ENCODE peak calls at places on chromosomes 1 and 21, in five cellular contexts. O, G, C, D and V are unnamed samples.

GRCh38 chr1:77830946-77831345 is 51.5 kb downstream of the MIGA1 start:
- DNase-seq in O (no peak), G (no peak), C (no peak), D (no peak), V (no peak)

GRCh38 chr1:17895401-17895800 is 140.3 kb downstream of the ACTL8 start:
- DNase-seq in O (no peak), G (no peak), C (no peak), D (no peak), V (no peak)

GRCh38 chr1:6275826-6276764 is 15.2 kb upstream of the GPR153 start:
- DNase-seq in O (no peak), G (peak), C (peak), D (peak), V (peak)

GRCh38 chr1:220808501-220809186 is 21.9 kb downstream of the MTARC1 start:
- DNase-seq in O (no peak), G (no peak), C (no peak), D (no peak), V (no peak)

GRCh38 chr1:27557596-27558340 is 46.2 kb downstream of the AHDC1 start:
- DNase-seq in O (no peak), G (no peak), C (no peak), D (no peak), V (peak)

GRCh38 chr1:101004061-101004460 is 21.5 kb downstream of the DPH5 start:
- DNase-seq in O (peak), G (peak), C (no peak), D (no peak), V (no peak)

GRCh38 chr21:43295016-43295958 is 126.5 kb downstream of the CRYAA start:
- DNase-seq in O (no peak), G (peak), C (no peak), D (no peak), V (peak)

GRCh38 chr21:20662523-20662922 is 335.7 kb upstream of the NCAM2 start:
- DNase-seq in O (no peak), G (no peak), C (no peak), D (no peak), V (no peak)

GRCh38 chr1:196516373-196516772 is 91.9 kb downstream of the KCNT2 start:
- DNase-seq in O (no peak), G (no peak), C (no peak), D (peak), V (no peak)

GRCh38 chr1:214296860-214297699 is 16.1 kb downstream of the SMYD2 start:
- DNase-seq in O (no peak), G (peak), C (no peak), D (peak), V (no peak)

GRCh38 chr1:154729031-154729442 is 121.1 kb upstream of the ADAR start:
- DNase-seq in O (no peak), G (peak), C (peak), D (peak), V (no peak)

GRCh38 chr1:218426343-218426657 is 81.2 kb downstream of the TGFB2 start:
- DNase-seq in O (no peak), G (peak), C (peak), D (peak), V (no peak)

GRCh38 chr1:149843302-149844041 is 55.9 kb upstream of the BOLA1 start:
- DNase-seq in O (peak), G (no peak), C (no peak), D (no peak), V (no peak)

GRCh38 chr1:159752135-159752580 is 28.6 kb upstream of the DUSP23 start:
- DNase-seq in O (no peak), G (peak), C (peak), D (no peak), V (peak)

GRCh38 chr1:167330601-167331293 is 110.1 kb downstream of the POU2F1 start:
- DNase-seq in O (peak), G (no peak), C (no peak), D (no peak), V (no peak)
- H3K4me3 ChIP-seq in O (peak), G (no peak), C (no peak), D (no peak), V (no peak)

DNA sequence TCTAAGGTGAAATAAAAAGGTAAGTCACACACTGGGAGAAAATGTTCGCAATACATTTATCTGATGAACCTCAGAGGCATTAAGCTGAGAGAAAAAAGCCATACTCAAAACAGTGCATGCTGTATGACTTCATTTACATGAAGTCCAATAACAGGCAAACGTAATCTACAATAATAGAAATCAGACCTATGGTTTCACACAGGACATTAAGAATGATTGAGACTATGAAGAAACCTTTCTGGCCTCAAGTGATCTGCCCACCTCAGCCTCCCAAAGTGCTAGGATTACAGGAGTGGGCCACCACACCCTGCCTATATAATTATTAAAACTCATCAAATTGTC is 42.3 kb downstream of the FAF1 start:
- DNase-seq in O (peak), G (no peak), C (no peak), D (no peak), V (no peak)
- H3K4me3 ChIP-seq in O (no peak), G (no peak), C (no peak), D (no peak), V (no peak)

GRCh38 chr1:70143052-70143659 is 62.2 kb downstream of the LRRC40 start:
- DNase-seq in O (no peak), G (peak), C (no peak), D (peak), V (no peak)
- H3K4me3 ChIP-seq in O (no peak), G (no peak), C (no peak), D (no peak), V (no peak)

GRCh38 chr1:226407199-226407496 is 745 bp downstream of the PARP1 start:
- DNase-seq in O (no peak), G (no peak), C (no peak), D (no peak), V (no peak)

GRCh38 chr1:226404904-226405222 is 3.0 kb downstream of the PARP1 start:
- DNase-seq in O (no peak), G (no peak), C (no peak), D (no peak), V (no peak)

GRCh38 chr1:226404063-226404903 is 3.6 kb downstream of the PARP1 start:
- DNase-seq in O (no peak), G (peak), C (no peak), D (peak), V (no peak)

GRCh38 chr1:226406401-226406881 is 1.5 kb downstream of the PARP1 start:
- DNase-seq in O (peak), G (peak), C (no peak), D (peak), V (no peak)

DNA sequence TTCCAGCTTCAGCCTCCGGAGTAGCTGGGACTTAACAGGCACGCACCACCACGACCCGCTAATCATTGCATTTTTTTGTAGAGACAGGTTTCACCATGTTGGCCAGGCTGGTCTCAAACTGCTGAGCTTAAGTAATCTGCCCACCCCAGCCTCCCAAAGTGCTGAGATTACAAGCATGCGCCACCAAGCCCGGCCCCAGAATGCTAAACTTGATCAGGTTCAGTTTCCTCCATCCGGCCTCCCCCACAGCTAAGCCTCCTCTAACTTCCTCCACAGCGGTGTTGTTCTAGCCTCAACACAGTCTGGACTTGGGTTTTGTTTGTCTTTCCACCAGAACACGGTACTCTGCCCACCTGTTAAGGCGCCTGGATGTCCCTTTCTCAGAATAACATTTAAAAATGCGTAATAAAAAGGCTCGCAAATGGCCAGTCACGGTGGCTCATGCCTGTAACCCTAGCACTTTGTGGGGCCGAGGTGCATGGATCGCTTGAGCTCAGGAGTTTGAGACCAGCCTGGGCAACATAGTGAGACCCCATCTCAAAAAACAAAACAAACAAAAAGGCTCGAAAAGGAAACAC is 2.4 kb downstream of the PARP1 start:
- DNase-seq in O (peak), G (no peak), C (no peak), D (no peak), V (no peak)
- H3K4me3 ChIP-seq in O (peak), G (no peak), C (no peak), D (no peak), V (no peak)

GRCh38 chr1:85259866-85260345 is 444 bp upstream of the C1orf52 start:
- DNase-seq in O (no peak), G (peak), C (peak), D (peak), V (peak)

GRCh38 chr1:85258536-85259117 is 835 bp downstream of the C1orf52 start:
- DNase-seq in O (peak), G (no peak), C (no peak), D (no peak), V (peak)

GRCh38 chr1:85264150-85264549 is 4.7 kb upstream of the C1orf52 start:
- DNase-seq in O (no peak), G (peak), C (no peak), D (peak), V (no peak)

GRCh38 chr1:85262985-85263384 is 3.5 kb upstream of the C1orf52 start:
- DNase-seq in O (no peak), G (no peak), C (no peak), D (no peak), V (no peak)

GRCh38 chr1:85259118-85259865 is at the start of gene C1orf52:
- DNase-seq in O (peak), G (peak), C (peak), D (peak), V (peak)
- H3K4me3 ChIP-seq in O (peak), G (peak), C (peak), D (peak), V (peak)

DNA sequence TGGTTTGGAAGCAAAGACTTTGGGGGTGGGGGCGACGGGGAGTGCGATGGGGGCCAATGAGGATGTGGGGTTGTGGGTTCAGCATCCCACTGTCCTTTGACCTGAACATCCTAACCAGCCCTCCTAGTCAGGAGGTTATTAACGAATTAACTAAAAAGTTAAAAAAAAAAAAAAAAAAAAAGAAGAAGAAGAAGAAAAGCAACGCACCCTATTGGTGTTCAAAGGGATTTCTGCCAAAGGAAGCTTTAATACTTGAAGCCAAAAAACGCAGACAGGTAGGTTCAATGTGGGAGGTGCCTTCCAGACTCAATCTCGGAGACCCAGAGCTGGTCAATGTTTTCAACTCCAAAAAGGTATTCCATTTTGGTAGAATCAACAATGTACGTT is 2.2 kb downstream of the CLIC6 start:
- DNase-seq in O (peak), G (no peak), C (no peak), D (no peak), V (no peak)
- H3K4me3 ChIP-seq in O (peak), G (no peak), C (peak), D (no peak), V (peak)